ENCODE peak calls at places on chromosomes 11 and 22, in five cellular contexts. Z is CD4-positive, alpha-beta T cell; X is Caco-2; J is left ventricle myocardium inferior; U is AG04450. P is an unnamed sample.
A peak's percentile ranks its signal among the peaks of the same experiment; 100 is the strongest.

GRCh38 chr11:112162761-112163669 is 879 bp downstream of the IL18 start:
- DNase-seq in J (no peak), U (no peak), X (no peak), Z (no peak), P (no peak)

GRCh38 chr11:38302564-38302963 is 1704.5 kb upstream of the RAG2 start:
- DNase-seq in X (no peak), U (no peak), J (no peak), Z (no peak), P (no peak)

GRCh38 chr11:34072041-34072440 is 20.5 kb downstream of the CAPRIN1 start:
- DNase-seq in X (no peak), U (no peak), J (no peak), Z (no peak), P (no peak)

GRCh38 chr11:47797633-47798032 is 30.5 kb upstream of the FNBP4 start:
- DNase-seq in U (peak; percentile 24), X (no peak), J (no peak), Z (no peak), P (no peak)

GRCh38 chr22:39643311-39644083 is 72.9 kb downstream of the CACNA1I start:
- DNase-seq in U (no peak), X (no peak), Z (no peak), J (no peak), P (no peak)

GRCh38 chr11:19239039-19239438 is 1.7 kb downstream of the E2F8 start:
- DNase-seq in U (no peak), J (no peak), X (no peak), Z (no peak), P (no peak)

GRCh38 chr22:39983346-39983745 is 11.4 kb upstream of the FAM83F start:
- DNase-seq in X (no peak), J (no peak), Z (no peak), U (no peak), P (no peak)

GRCh38 chr22:27574651-27575050 is 226.9 kb downstream of the MN1 start:
- DNase-seq in X (no peak), Z (no peak), J (no peak), U (no peak), P (no peak)

GRCh38 chr11:46369458-46370152 is 11.9 kb upstream of the MDK start:
- DNase-seq in Z (peak; percentile 43), U (peak; percentile 46), J (no peak), X (peak; percentile 80), P (peak; percentile 75)

GRCh38 chr22:46511391-46512370 is 25.7 kb downstream of the CELSR1 start:
- DNase-seq in J (no peak), X (no peak), U (no peak), Z (no peak), P (no peak)

GRCh38 chr11:61549177-61549576 is 31.7 kb downstream of the SYT7 start:
- DNase-seq in Z (no peak), X (no peak), J (no peak), U (no peak), P (no peak)

GRCh38 chr11:73655686-73656085 is 9.3 kb downstream of the PLEKHB1 start:
- DNase-seq in J (no peak), U (no peak), X (no peak), Z (no peak), P (no peak)
- TF ChIP-seq CTCF in J (no peak), U (no peak), X (no peak), Z (no peak), P (no peak)

DNA sequence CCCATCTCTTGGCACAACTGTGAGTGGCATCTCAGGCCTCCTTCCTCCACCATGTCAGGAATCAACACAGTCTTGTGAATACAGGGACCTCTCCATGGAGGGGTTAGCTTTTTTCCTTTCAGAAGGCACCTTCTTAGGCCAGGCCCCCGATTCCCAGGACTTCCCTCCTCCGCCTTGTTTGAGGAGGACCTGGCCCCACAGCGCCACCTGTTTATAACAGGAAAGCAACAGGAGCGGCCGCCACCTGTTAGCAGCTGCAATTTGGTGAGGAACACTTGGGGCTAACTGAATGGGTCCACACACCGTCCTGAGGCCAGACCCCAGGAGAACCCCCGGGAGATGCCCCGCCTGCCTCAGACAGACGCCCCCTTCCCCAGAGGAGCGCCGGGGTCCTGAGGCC is 3.8 kb upstream of the PKP3 start:
- DNase-seq in J (no peak), U (no peak), X (no peak), Z (no peak), P (no peak)
- TF ChIP-seq CTCF in J (no peak), U (no peak), X (peak; percentile 10), Z (no peak), P (no peak)

GRCh38 chr11:118264568-118265470 is 722 bp upstream of the MPZL2 start:
- DNase-seq in J (no peak), U (no peak), X (no peak), Z (no peak), P (no peak)

GRCh38 chr11:118263109-118263508 is 988 bp downstream of the MPZL2 start:
- DNase-seq in J (no peak), U (no peak), Z (no peak), X (no peak), P (no peak)

GRCh38 chr11:118267486-118267885 is 3.4 kb upstream of the MPZL2 start:
- DNase-seq in J (no peak), U (no peak), X (no peak), Z (no peak), P (no peak)

GRCh38 chr11:118265954-118266353 is 1.9 kb upstream of the MPZL2 start:
- DNase-seq in X (no peak), Z (no peak), U (no peak), J (peak; percentile 20), P (no peak)

GRCh38 chr11:118263694-118264567 is at the start of gene MPZL2:
- DNase-seq in X (peak; percentile 90), J (peak; percentile 20), U (no peak), Z (peak; percentile 17), P (no peak)
- TF ChIP-seq CTCF in X (peak; percentile 59), J (no peak), U (no peak), Z (no peak), P (no peak)

DNA sequence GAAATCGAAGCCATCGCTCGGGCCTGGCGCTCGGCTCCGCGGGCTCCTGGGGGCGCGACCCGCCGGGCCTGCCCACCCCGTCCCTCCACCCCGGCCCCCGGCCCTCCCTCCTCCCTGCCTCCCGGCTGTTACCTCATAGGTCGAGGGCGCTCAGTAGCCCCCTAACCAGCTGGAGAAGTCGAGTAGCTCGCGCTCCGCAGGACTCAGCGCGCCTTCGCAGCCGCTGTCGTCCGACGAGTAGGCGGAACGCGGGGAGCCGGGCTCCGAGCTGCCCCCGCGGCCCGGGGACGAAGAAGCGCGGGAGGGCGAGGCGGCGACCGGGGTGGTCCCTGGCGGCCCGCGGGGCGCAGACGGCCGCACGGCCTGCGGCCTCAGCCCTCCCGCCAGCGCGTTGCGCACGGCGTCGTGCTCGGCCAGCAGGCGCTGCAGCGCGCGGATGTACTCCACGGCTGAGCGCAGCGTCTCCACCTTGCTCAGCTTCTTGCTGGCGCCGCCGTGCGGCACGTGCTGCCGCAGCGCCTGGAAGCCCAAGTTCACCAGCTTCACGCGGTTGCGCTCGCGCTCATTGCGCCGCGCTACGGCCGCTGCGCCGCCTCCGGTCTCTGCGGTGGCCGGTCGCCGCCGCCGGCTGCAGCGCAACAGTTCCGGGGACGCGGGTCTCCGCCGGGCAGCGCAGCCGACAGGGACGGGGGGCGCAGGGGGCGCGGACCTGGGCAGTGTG is 627 bp downstream of the ASCL2 start:
- DNase-seq in X (peak; percentile 85), J (no peak), U (peak; percentile 6), Z (peak; percentile 41), P (peak; percentile 44)
- TF ChIP-seq CTCF in X (peak; percentile 72), J (no peak), U (peak; percentile 16), Z (no peak), P (no peak)

GRCh38 chr22:22604326-22605073 is 39.9 kb upstream of the GGTLC2 start:
- DNase-seq in X (no peak), U (no peak), J (no peak), Z (no peak), P (no peak)

GRCh38 chr22:22603470-22603947 is 40.9 kb upstream of the GGTLC2 start:
- DNase-seq in U (no peak), X (no peak), J (no peak), Z (no peak), P (no peak)

GRCh38 chr22:22598144-22598543 is 39.1 kb upstream of the PRAME start:
- DNase-seq in J (no peak), X (no peak), U (no peak), Z (no peak), P (no peak)

GRCh38 chr22:22599248-22599647 is 40.2 kb upstream of the PRAME start:
- DNase-seq in J (no peak), Z (no peak), U (no peak), X (no peak), P (no peak)

DNA sequence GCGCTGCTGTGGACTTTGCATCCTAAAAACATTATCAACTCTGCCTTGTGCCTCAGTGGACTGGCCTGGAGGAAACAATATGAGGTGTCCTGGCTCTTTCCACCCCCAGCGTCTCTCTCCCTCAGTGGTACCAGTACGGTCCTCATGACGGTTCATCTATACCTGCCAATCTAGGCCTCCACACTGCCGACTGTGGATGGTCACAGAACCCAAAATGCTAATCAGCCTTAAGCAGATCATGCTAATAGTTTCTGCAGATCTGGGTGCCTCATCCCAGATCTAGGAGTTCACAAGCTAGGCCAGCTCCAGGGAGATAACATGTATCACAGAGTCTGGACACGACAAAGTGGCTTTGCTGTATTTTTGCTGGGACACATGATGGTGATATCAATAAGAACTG is 41.8 kb upstream of the PRAME start:
- DNase-seq in U (no peak), X (no peak), Z (no peak), J (no peak), P (no peak)
- TF ChIP-seq CTCF in U (no peak), X (no peak), Z (no peak), J (no peak), P (no peak)

GRCh38 chr22:44975444-44976262 is 34.2 kb downstream of the PHF21B start:
- DNase-seq in U (peak; percentile 51), Z (peak; percentile 17), J (peak; percentile 70), X (peak; percentile 91), P (peak; percentile 91)
- TF ChIP-seq CTCF in U (peak; percentile 80), Z (no peak), J (peak; percentile 70), X (peak; percentile 83), P (peak; percentile 84)

DNA sequence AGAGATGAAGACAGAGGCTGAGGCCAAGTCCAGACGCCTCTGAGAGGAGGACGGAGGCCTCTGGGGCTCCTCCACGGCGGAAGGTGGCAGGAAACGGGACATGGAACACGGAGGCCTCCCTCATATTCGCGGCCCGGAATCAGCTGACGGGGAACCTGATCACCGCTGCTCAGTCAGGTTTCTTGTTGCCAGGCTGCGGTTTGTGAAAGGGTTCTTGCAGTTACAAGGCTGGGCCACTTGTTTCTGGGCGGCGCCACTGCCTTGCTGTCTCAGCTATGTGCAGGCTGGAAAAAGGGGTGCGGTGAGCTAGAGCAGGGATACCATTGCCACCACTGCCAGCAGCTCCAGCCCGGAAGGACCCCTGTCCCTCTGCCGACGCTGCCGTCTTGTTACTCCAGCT is 10.0 kb upstream of the MMP1 start:
- DNase-seq in Z (no peak), J (no peak), X (peak; percentile 60), U (no peak), P (no peak)
- TF ChIP-seq CTCF in Z (no peak), J (no peak), X (peak; percentile 48), U (peak; percentile 30), P (peak; percentile 48)

GRCh38 chr11:134120921-134121526 is 52.2 kb downstream of the JAM3 start:
- DNase-seq in Z (no peak), X (no peak), U (no peak), J (peak; percentile 30), P (no peak)

GRCh38 chr11:134126197-134126822 is 57.4 kb downstream of the JAM3 start:
- DNase-seq in Z (no peak), X (no peak), U (peak; percentile 82), J (no peak), P (peak; percentile 8)

GRCh38 chr11:134125507-134125906 is 56.6 kb downstream of the JAM3 start:
- DNase-seq in X (no peak), Z (no peak), J (no peak), U (no peak), P (peak; percentile 12)

GRCh38 chr11:134120143-134120850 is 51.4 kb downstream of the JAM3 start:
- DNase-seq in J (peak; percentile 53), X (no peak), U (peak; percentile 91), Z (no peak), P (no peak)

GRCh38 chr11:134124660-134125451 is 56.0 kb downstream of the JAM3 start:
- DNase-seq in X (no peak), Z (peak; percentile 5), U (no peak), J (peak; percentile 62), P (no peak)
- TF ChIP-seq CTCF in X (no peak), Z (no peak), U (no peak), J (peak; percentile 33), P (no peak)